ENCODE peak calls at places on chromosomes 16 and 17, in four cellular contexts. One of them, this sample, is unnamed.

GRCh38 chr16:67676516-67676915 is 9.9 kb downstream of the C16orf86 start:
- DNase-seq in stomach: no peak
- DNase-seq in right lobe of liver: no peak
- DNase-seq in transverse colon: no peak
- DNase-seq in this sample: no peak

GRCh38 chr17:63279498-63280230 is 166.4 kb downstream of the CYB561 start:
- DNase-seq in transverse colon: no peak
- DNase-seq in stomach: no peak
- DNase-seq in right lobe of liver: no peak
- DNase-seq in this sample: no peak

GRCh38 chr17:8227238-8227581 is 16.8 kb upstream of the AURKB start:
- DNase-seq in stomach: no peak
- DNase-seq in transverse colon: no peak
- DNase-seq in right lobe of liver: no peak
- DNase-seq in this sample: no peak

GRCh38 chr17:66944365-66945203 is 19.9 kb upstream of the CACNG4 start:
- DNase-seq in right lobe of liver: no peak
- DNase-seq in transverse colon: no peak
- DNase-seq in stomach: no peak
- DNase-seq in this sample: no peak

GRCh38 chr16:56277040-56277439 is 85.8 kb downstream of the GNAO1 start:
- DNase-seq in right lobe of liver: no peak
- DNase-seq in transverse colon: no peak
- DNase-seq in stomach: no peak
- DNase-seq in this sample: peak; percentile 29

GRCh38 chr17:56594528-56595418 is 1.3 kb downstream of the NOG start:
- DNase-seq in transverse colon: no peak
- DNase-seq in stomach: no peak
- DNase-seq in right lobe of liver: peak; percentile 24
- DNase-seq in this sample: peak; percentile 18

GRCh38 chr17:14672830-14673229 is 371.9 kb downstream of the HS3ST3B1 start:
- DNase-seq in transverse colon: no peak
- DNase-seq in stomach: no peak
- DNase-seq in right lobe of liver: no peak
- DNase-seq in this sample: no peak

GRCh38 chr16:65837431-65837986 is 529.0 kb upstream of the CDH5 start:
- DNase-seq in right lobe of liver: no peak
- DNase-seq in transverse colon: no peak
- DNase-seq in stomach: no peak
- DNase-seq in this sample: no peak

GRCh38 chr17:48483471-48484131 is 47.2 kb downstream of the HOXB1 start:
- DNase-seq in stomach: no peak
- DNase-seq in right lobe of liver: no peak
- DNase-seq in transverse colon: peak; percentile 38
- DNase-seq in this sample: no peak

GRCh38 chr16:8594149-8594666 is 3.9 kb upstream of the TMEM114 start:
- DNase-seq in stomach: no peak
- DNase-seq in right lobe of liver: no peak
- DNase-seq in transverse colon: no peak
- DNase-seq in this sample: no peak

GRCh38 chr16:20740007-20740883 is 1.4 kb downstream of the THUMPD1 start:
- DNase-seq in right lobe of liver: no peak
- DNase-seq in transverse colon: no peak
- DNase-seq in stomach: no peak
- DNase-seq in this sample: no peak

GRCh38 chr17:6755281-6755680 is 565 bp upstream of the XAF1 start:
- DNase-seq in stomach: no peak
- DNase-seq in right lobe of liver: no peak
- DNase-seq in transverse colon: peak; percentile 14
- DNase-seq in this sample: no peak

GRCh38 chr17:82062076-82062983 is 3.3 kb downstream of the DUS1L start:
- DNase-seq in right lobe of liver: no peak
- DNase-seq in transverse colon: no peak
- DNase-seq in stomach: no peak
- DNase-seq in this sample: no peak

GRCh38 chr16:51636913-51637743 is 486.1 kb upstream of the SALL1 start:
- DNase-seq in right lobe of liver: no peak
- DNase-seq in stomach: no peak
- DNase-seq in transverse colon: no peak
- DNase-seq in this sample: no peak
- TF ChIP-seq CTCF in right lobe of liver: no peak
- TF ChIP-seq CTCF in stomach: no peak
- TF ChIP-seq CTCF in transverse colon: no peak
- TF ChIP-seq CTCF in this sample: no peak

GRCh38 chr17:75239778-75240393 is 21.5 kb downstream of the GGA3 start:
- DNase-seq in right lobe of liver: no peak
- DNase-seq in transverse colon: no peak
- DNase-seq in stomach: no peak
- DNase-seq in this sample: no peak

GRCh38 chr17:75241502-75241901 is 19.9 kb downstream of the GGA3 start:
- DNase-seq in right lobe of liver: no peak
- DNase-seq in transverse colon: no peak
- DNase-seq in stomach: no peak
- DNase-seq in this sample: no peak

GRCh38 chr17:75241143-75241430 is 20.3 kb downstream of the GGA3 start:
- DNase-seq in right lobe of liver: no peak
- DNase-seq in transverse colon: no peak
- DNase-seq in stomach: no peak
- DNase-seq in this sample: no peak

GRCh38 chr17:75239214-75239613 is 22.2 kb downstream of the GGA3 start:
- DNase-seq in right lobe of liver: no peak
- DNase-seq in transverse colon: no peak
- DNase-seq in stomach: no peak
- DNase-seq in this sample: no peak

DNA sequence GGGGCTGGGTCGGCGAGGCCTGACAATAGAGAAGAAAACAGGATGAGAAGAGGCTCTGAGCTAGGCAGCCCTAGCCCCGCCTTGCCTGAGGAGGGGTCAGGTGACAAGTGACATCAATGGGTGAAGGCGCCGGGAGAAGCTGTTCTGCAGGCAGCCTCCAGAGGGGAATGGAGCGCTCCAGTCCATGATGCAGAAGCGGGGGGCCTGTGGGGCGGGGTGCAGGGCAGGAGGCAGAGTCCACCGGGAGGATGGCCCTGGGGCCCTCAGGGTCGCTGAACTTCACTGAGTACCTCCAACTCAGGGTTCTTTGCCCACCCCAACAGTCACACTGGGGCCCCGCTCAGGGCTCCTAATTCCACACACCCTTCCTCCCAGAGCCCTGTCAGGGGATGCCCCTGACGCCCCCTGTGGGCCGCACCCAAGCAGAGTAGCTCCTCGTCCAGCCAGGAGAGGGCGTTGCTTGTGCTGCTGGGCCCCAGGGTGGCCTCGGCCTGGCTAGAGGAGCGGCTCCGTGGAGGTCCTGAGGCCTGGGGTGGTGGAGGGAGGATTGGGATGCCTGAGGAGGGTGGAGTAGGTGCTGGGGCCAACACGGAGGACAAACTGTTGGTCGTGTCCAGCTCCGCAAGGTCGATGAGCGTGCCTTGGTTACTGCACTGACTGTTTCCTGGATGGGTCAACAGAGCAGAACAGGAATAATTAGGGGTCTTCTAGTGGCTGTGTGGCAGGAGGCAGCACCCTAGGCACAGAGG is 20.8 kb downstream of the GGA3 start:
- DNase-seq in stomach: no peak
- DNase-seq in right lobe of liver: no peak
- DNase-seq in transverse colon: no peak
- DNase-seq in this sample: no peak
- TF ChIP-seq CTCF in stomach: no peak
- TF ChIP-seq CTCF in right lobe of liver: peak; percentile 21
- TF ChIP-seq CTCF in transverse colon: peak; percentile 23
- TF ChIP-seq CTCF in this sample: no peak

GRCh38 chr16:5604770-5605169 is 507.2 kb upstream of the EEF2KMT start:
- DNase-seq in right lobe of liver: no peak
- DNase-seq in transverse colon: no peak
- DNase-seq in stomach: no peak
- DNase-seq in this sample: no peak
- TF ChIP-seq CTCF in right lobe of liver: peak; percentile 8
- TF ChIP-seq CTCF in transverse colon: peak; percentile 25
- TF ChIP-seq CTCF in stomach: no peak
- TF ChIP-seq CTCF in this sample: no peak

GRCh38 chr16:12906765-12907516 is 5.5 kb downstream of the SHISA9 start:
- DNase-seq in right lobe of liver: no peak
- DNase-seq in transverse colon: no peak
- DNase-seq in stomach: no peak
- DNase-seq in this sample: no peak

GRCh38 chr16:12904041-12904671 is 2.8 kb downstream of the SHISA9 start:
- DNase-seq in transverse colon: no peak
- DNase-seq in stomach: no peak
- DNase-seq in right lobe of liver: no peak
- DNase-seq in this sample: peak; percentile 38

GRCh38 chr16:12903325-12904040 is 2.1 kb downstream of the SHISA9 start:
- DNase-seq in stomach: no peak
- DNase-seq in transverse colon: no peak
- DNase-seq in right lobe of liver: no peak
- DNase-seq in this sample: no peak

GRCh38 chr16:12906271-12906670 is 4.9 kb downstream of the SHISA9 start:
- DNase-seq in stomach: no peak
- DNase-seq in transverse colon: no peak
- DNase-seq in right lobe of liver: no peak
- DNase-seq in this sample: no peak

GRCh38 chr16:12907670-12908233 is 6.4 kb downstream of the SHISA9 start:
- DNase-seq in right lobe of liver: no peak
- DNase-seq in stomach: no peak
- DNase-seq in transverse colon: no peak
- DNase-seq in this sample: no peak
- TF ChIP-seq CTCF in right lobe of liver: no peak
- TF ChIP-seq CTCF in stomach: no peak
- TF ChIP-seq CTCF in transverse colon: no peak
- TF ChIP-seq CTCF in this sample: no peak

GRCh38 chr16:35798885-35799426 is 2339.5 kb downstream of the TP53TG3F start:
- DNase-seq in transverse colon: no peak
- DNase-seq in stomach: no peak
- DNase-seq in right lobe of liver: no peak
- DNase-seq in this sample: peak; percentile 38
- TF ChIP-seq CTCF in transverse colon: no peak
- TF ChIP-seq CTCF in stomach: no peak
- TF ChIP-seq CTCF in right lobe of liver: no peak
- TF ChIP-seq CTCF in this sample: no peak

GRCh38 chr16:5653789-5654188 is 556.2 kb upstream of the EEF2KMT start:
- DNase-seq in right lobe of liver: no peak
- DNase-seq in transverse colon: no peak
- DNase-seq in stomach: no peak
- DNase-seq in this sample: no peak

GRCh38 chr16:5649762-5650445 is 552.3 kb upstream of the EEF2KMT start:
- DNase-seq in right lobe of liver: no peak
- DNase-seq in transverse colon: no peak
- DNase-seq in stomach: no peak
- DNase-seq in this sample: no peak

GRCh38 chr16:5653041-5653440 is 555.4 kb upstream of the EEF2KMT start:
- DNase-seq in right lobe of liver: no peak
- DNase-seq in transverse colon: no peak
- DNase-seq in stomach: no peak
- DNase-seq in this sample: peak; percentile 41
- TF ChIP-seq CTCF in right lobe of liver: no peak
- TF ChIP-seq CTCF in transverse colon: no peak
- TF ChIP-seq CTCF in stomach: no peak
- TF ChIP-seq CTCF in this sample: no peak

This sample was measured in pancreas.